ENCODE peak calls at places on chromosomes 2 and 18, in nine cellular contexts. One of them, this sample, is unnamed.

GRCh38 chr2:141517852-141518421 is 612.9 kb downstream of the LRP1B start:
- DNase-seq in NCI-H1105: no peak
- DNase-seq in GM04503: no peak
- DNase-seq in stimulated activated naive CD4-positive, alpha-beta T cell treated with Interleukin-2 at 50 U/mL for 16 hours: no peak
- DNase-seq in BE2C: no peak
- DNase-seq in stimulated activated CD4-positive, alpha-beta T cell treated with anti-CD3 and anti-CD28 coated beads, Interleukin-4, amount 100 ng/mL, for 48 hours: no peak
- DNase-seq in NCI-H1092 treated with DMSO at 0.1 percent for 48 hours: no peak
- DNase-seq in NCI-H2171: no peak
- DNase-seq in AG10803: no peak
- DNase-seq in this sample: no peak

GRCh38 chr2:100813527-100813926 is 6.4 kb upstream of the NPAS2 start:
- DNase-seq in NCI-H1105: no peak
- DNase-seq in GM04503: no peak
- DNase-seq in stimulated activated naive CD4-positive, alpha-beta T cell treated with Interleukin-2 at 50 U/mL for 16 hours: no peak
- DNase-seq in BE2C: no peak
- DNase-seq in stimulated activated CD4-positive, alpha-beta T cell treated with anti-CD3 and anti-CD28 coated beads, Interleukin-4, amount 100 ng/mL, for 48 hours: no peak
- DNase-seq in NCI-H1092 treated with DMSO at 0.1 percent for 48 hours: no peak
- DNase-seq in NCI-H2171: no peak
- DNase-seq in AG10803: peak; percentile 43
- DNase-seq in this sample: no peak

GRCh38 chr2:208978966-208979365 is 444.9 kb upstream of the MAP2 start:
- DNase-seq in NCI-H1105: no peak
- DNase-seq in GM04503: no peak
- DNase-seq in stimulated activated naive CD4-positive, alpha-beta T cell treated with Interleukin-2 at 50 U/mL for 16 hours: no peak
- DNase-seq in BE2C: no peak
- DNase-seq in stimulated activated CD4-positive, alpha-beta T cell treated with anti-CD3 and anti-CD28 coated beads, Interleukin-4, amount 100 ng/mL, for 48 hours: no peak
- DNase-seq in NCI-H1092 treated with DMSO at 0.1 percent for 48 hours: no peak
- DNase-seq in NCI-H2171: no peak
- DNase-seq in AG10803: no peak
- DNase-seq in this sample: no peak

GRCh38 chr2:128293426-128293755 is 25.3 kb downstream of the HS6ST1 start:
- DNase-seq in NCI-H1105: no peak
- DNase-seq in GM04503: no peak
- DNase-seq in stimulated activated naive CD4-positive, alpha-beta T cell treated with Interleukin-2 at 50 U/mL for 16 hours: no peak
- DNase-seq in BE2C: no peak
- DNase-seq in stimulated activated CD4-positive, alpha-beta T cell treated with anti-CD3 and anti-CD28 coated beads, Interleukin-4, amount 100 ng/mL, for 48 hours: no peak
- DNase-seq in NCI-H1092 treated with DMSO at 0.1 percent for 48 hours: no peak
- DNase-seq in NCI-H2171: no peak
- DNase-seq in AG10803: no peak
- DNase-seq in this sample: no peak

GRCh38 chr2:201789395-201789794 is 8.7 kb upstream of the ALS2 start:
- DNase-seq in NCI-H1105: no peak
- DNase-seq in GM04503: no peak
- DNase-seq in stimulated activated naive CD4-positive, alpha-beta T cell treated with Interleukin-2 at 50 U/mL for 16 hours: no peak
- DNase-seq in BE2C: no peak
- DNase-seq in stimulated activated CD4-positive, alpha-beta T cell treated with anti-CD3 and anti-CD28 coated beads, Interleukin-4, amount 100 ng/mL, for 48 hours: no peak
- DNase-seq in NCI-H1092 treated with DMSO at 0.1 percent for 48 hours: no peak
- DNase-seq in NCI-H2171: no peak
- DNase-seq in AG10803: no peak
- DNase-seq in this sample: no peak

GRCh38 chr2:144508162-144508765 is 11.7 kb downstream of the ZEB2 start:
- DNase-seq in NCI-H1105: no peak
- DNase-seq in GM04503: no peak
- DNase-seq in stimulated activated naive CD4-positive, alpha-beta T cell treated with Interleukin-2 at 50 U/mL for 16 hours: no peak
- DNase-seq in BE2C: no peak
- DNase-seq in stimulated activated CD4-positive, alpha-beta T cell treated with anti-CD3 and anti-CD28 coated beads, Interleukin-4, amount 100 ng/mL, for 48 hours: no peak
- DNase-seq in NCI-H1092 treated with DMSO at 0.1 percent for 48 hours: no peak
- DNase-seq in NCI-H2171: no peak
- DNase-seq in AG10803: no peak
- DNase-seq in this sample: no peak

GRCh38 chr18:59655661-59656060 is 41.6 kb downstream of the CCBE1 start:
- DNase-seq in NCI-H1105: no peak
- DNase-seq in GM04503: no peak
- DNase-seq in stimulated activated naive CD4-positive, alpha-beta T cell treated with Interleukin-2 at 50 U/mL for 16 hours: no peak
- DNase-seq in BE2C: no peak
- DNase-seq in stimulated activated CD4-positive, alpha-beta T cell treated with anti-CD3 and anti-CD28 coated beads, Interleukin-4, amount 100 ng/mL, for 48 hours: no peak
- DNase-seq in NCI-H1092 treated with DMSO at 0.1 percent for 48 hours: no peak
- DNase-seq in NCI-H2171: no peak
- DNase-seq in AG10803: no peak
- DNase-seq in this sample: no peak

GRCh38 chr2:156319811-156320490 is 12.6 kb downstream of the NR4A2 start:
- DNase-seq in NCI-H1105: no peak
- DNase-seq in GM04503: no peak
- DNase-seq in stimulated activated naive CD4-positive, alpha-beta T cell treated with Interleukin-2 at 50 U/mL for 16 hours: no peak
- DNase-seq in BE2C: no peak
- DNase-seq in stimulated activated CD4-positive, alpha-beta T cell treated with anti-CD3 and anti-CD28 coated beads, Interleukin-4, amount 100 ng/mL, for 48 hours: no peak
- DNase-seq in NCI-H1092 treated with DMSO at 0.1 percent for 48 hours: no peak
- DNase-seq in NCI-H2171: no peak
- DNase-seq in AG10803: no peak
- DNase-seq in this sample: no peak

GRCh38 chr18:61595615-61596014 is 262.4 kb downstream of the CDH20 start:
- DNase-seq in NCI-H1105: no peak
- DNase-seq in GM04503: no peak
- DNase-seq in stimulated activated naive CD4-positive, alpha-beta T cell treated with Interleukin-2 at 50 U/mL for 16 hours: no peak
- DNase-seq in BE2C: no peak
- DNase-seq in stimulated activated CD4-positive, alpha-beta T cell treated with anti-CD3 and anti-CD28 coated beads, Interleukin-4, amount 100 ng/mL, for 48 hours: no peak
- DNase-seq in NCI-H1092 treated with DMSO at 0.1 percent for 48 hours: no peak
- DNase-seq in NCI-H2171: no peak
- DNase-seq in AG10803: no peak
- DNase-seq in this sample: no peak

GRCh38 chr18:48157956-48158355 is 227.5 kb upstream of the SMAD2 start:
- DNase-seq in NCI-H1105: no peak
- DNase-seq in GM04503: no peak
- DNase-seq in stimulated activated naive CD4-positive, alpha-beta T cell treated with Interleukin-2 at 50 U/mL for 16 hours: no peak
- DNase-seq in BE2C: no peak
- DNase-seq in stimulated activated CD4-positive, alpha-beta T cell treated with anti-CD3 and anti-CD28 coated beads, Interleukin-4, amount 100 ng/mL, for 48 hours: no peak
- DNase-seq in NCI-H1092 treated with DMSO at 0.1 percent for 48 hours: no peak
- DNase-seq in NCI-H2171: no peak
- DNase-seq in AG10803: no peak
- DNase-seq in this sample: no peak

GRCh38 chr2:240567137-240567871 is 980 bp upstream of the RNPEPL1 start:
- DNase-seq in NCI-H1105: no peak
- DNase-seq in GM04503: no peak
- DNase-seq in stimulated activated naive CD4-positive, alpha-beta T cell treated with Interleukin-2 at 50 U/mL for 16 hours: no peak
- DNase-seq in BE2C: no peak
- DNase-seq in stimulated activated CD4-positive, alpha-beta T cell treated with anti-CD3 and anti-CD28 coated beads, Interleukin-4, amount 100 ng/mL, for 48 hours: no peak
- DNase-seq in NCI-H1092 treated with DMSO at 0.1 percent for 48 hours: no peak
- DNase-seq in NCI-H2171: no peak
- DNase-seq in AG10803: peak; percentile 24
- DNase-seq in this sample: peak; percentile 9